ENCODE peak calls at places on chromosomes 5 and 9, in six cellular contexts. J is aorta, W is colonic mucosa, I is DND-41, A is IMR-90, C is heart left ventricle. X is an unnamed sample.

GRCh38 chr5:122454522-122454921 is 142.5 kb downstream of the SNCAIP start:
- DNase-seq in I (no peak), J (no peak), A (no peak), W (no peak), C (no peak), X (no peak)

GRCh38 chr5:7828269-7828668 is 22.7 kb downstream of the CFAP90 start:
- DNase-seq in J (no peak), I (no peak), A (no peak), C (peak; percentile 69), W (no peak), X (no peak)

GRCh38 chr9:98241357-98242104 is 13.9 kb downstream of the TBC1D2 start:
- DNase-seq in J (peak; percentile 22), C (no peak), W (no peak), I (no peak), A (no peak), X (no peak)

GRCh38 chr5:137699291-137700281 is 36.3 kb downstream of the KLHL3 start:
- DNase-seq in C (no peak), J (no peak), I (no peak), W (no peak), A (peak; percentile 10), X (no peak)

GRCh38 chr5:95822038-95822407 is 503 bp downstream of the GLRX start:
- DNase-seq in A (peak; percentile 25), W (peak; percentile 74), C (peak; percentile 79), I (peak; percentile 77), J (peak; percentile 74), X (peak; percentile 63)

GRCh38 chr5:81393783-81394718 is at the start of gene ACOT12:
- DNase-seq in I (no peak), W (no peak), A (peak; percentile 20), C (no peak), J (no peak), X (no peak)

GRCh38 chr9:15837079-15837679 is 284.3 kb downstream of the CCDC171 start:
- DNase-seq in A (peak; percentile 65), J (no peak), I (peak; percentile 13), C (no peak), W (peak; percentile 20), X (no peak)

GRCh38 chr5:78518365-78519197 is 130.0 kb downstream of the LHFPL2 start:
- DNase-seq in W (no peak), J (peak; percentile 82), C (peak; percentile 78), A (peak; percentile 96), I (no peak), X (peak; percentile 85)

GRCh38 chr5:97550164-97550563 is 367.1 kb upstream of the RIOK2 start:
- DNase-seq in A (peak; percentile 72), C (no peak), I (no peak), W (no peak), J (no peak), X (no peak)

GRCh38 chr9:112433715-112434392 is 52.8 kb upstream of the KIAA1958 start:
- DNase-seq in J (no peak), I (no peak), C (no peak), A (no peak), W (no peak), X (no peak)

GRCh38 chr9:100641166-100641565 is 63.3 kb downstream of the CAVIN4 start:
- DNase-seq in I (no peak), C (no peak), A (no peak), J (no peak), W (no peak), X (no peak)

GRCh38 chr9:119026120-119026519 is 343.1 kb downstream of the BRINP1 start:
- DNase-seq in I (no peak), A (no peak), C (peak; percentile 53), W (no peak), J (peak; percentile 80), X (peak; percentile 72)

GRCh38 chr9:129319076-129319937 is 141.2 kb upstream of the IER5L start:
- DNase-seq in W (peak; percentile 23), A (no peak), C (no peak), I (no peak), J (no peak), X (no peak)

GRCh38 chr9:125617087-125617486 is 89.9 kb downstream of the MAPKAP1 start:
- DNase-seq in I (no peak), A (no peak), C (no peak), J (no peak), W (no peak), X (no peak)

GRCh38 chr5:5622806-5623205 is 200.3 kb downstream of the ICE1 start:
- DNase-seq in W (no peak), I (no peak), A (no peak), C (no peak), J (no peak), X (no peak)

GRCh38 chr9:115849679-115850412 is 303.7 kb upstream of the PAPPA start:
- DNase-seq in A (peak; percentile 8), C (no peak), I (no peak), W (no peak), J (no peak), X (no peak)

GRCh38 chr9:37039065-37039464 is 5.0 kb upstream of the PAX5 start:
- DNase-seq in J (no peak), W (no peak), I (no peak), C (no peak), A (no peak), X (no peak)

GRCh38 chr9:37037744-37038640 is 3.9 kb upstream of the PAX5 start:
- DNase-seq in C (peak; percentile 41), W (no peak), A (no peak), I (no peak), J (no peak), X (no peak)

GRCh38 chr9:37036237-37037136 is 2.4 kb upstream of the PAX5 start:
- DNase-seq in C (peak; percentile 41), W (peak; percentile 47), J (no peak), A (peak; percentile 12), I (peak; percentile 27), X (no peak)

GRCh38 chr9:37035472-37036236 is 1.6 kb upstream of the PAX5 start:
- DNase-seq in I (no peak), C (no peak), A (no peak), W (no peak), J (no peak), X (no peak)

DNA sequence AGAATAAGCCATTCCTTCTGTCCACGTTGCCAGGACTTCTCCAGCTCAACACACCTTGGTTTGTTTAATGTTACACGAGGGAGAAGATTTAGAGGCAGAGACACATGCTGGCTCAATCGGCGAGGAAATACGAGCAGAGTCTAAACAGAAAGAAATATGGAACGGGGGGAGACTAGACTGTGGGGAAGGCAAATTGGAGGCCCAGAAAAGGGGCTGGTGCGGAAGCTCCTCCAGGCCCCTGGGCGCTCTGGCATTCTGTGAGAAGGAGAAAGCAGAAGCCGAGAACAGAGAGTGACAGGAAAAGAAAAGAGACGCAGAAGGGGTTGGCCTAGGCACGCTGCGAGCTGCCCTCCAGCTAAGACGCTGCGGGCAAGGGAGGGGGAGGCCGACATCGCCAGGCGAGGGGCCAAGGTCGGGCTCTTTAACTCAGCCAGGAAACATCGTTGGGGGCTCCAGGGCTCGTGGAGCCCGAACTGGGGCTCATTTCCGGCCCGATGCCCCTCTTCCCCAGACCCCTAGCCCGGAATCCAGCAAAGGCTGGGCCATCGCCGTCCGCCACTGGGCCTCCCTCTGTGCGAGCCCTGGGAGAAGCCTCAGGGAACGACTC is 3.2 kb upstream of the PAX5 start:
- DNase-seq in I (peak; percentile 10), A (no peak), J (no peak), W (peak; percentile 22), C (no peak), X (no peak)
- H3K4me3 ChIP-seq in I (no peak overlapping the region), A (peak overlapping the region; percentile 35), J (peak overlapping the region; percentile 45), W (peak overlapping the region; percentile 54), C (peak overlapping the region; percentile 52), X (peak overlapping the region; percentile 51)

DNA sequence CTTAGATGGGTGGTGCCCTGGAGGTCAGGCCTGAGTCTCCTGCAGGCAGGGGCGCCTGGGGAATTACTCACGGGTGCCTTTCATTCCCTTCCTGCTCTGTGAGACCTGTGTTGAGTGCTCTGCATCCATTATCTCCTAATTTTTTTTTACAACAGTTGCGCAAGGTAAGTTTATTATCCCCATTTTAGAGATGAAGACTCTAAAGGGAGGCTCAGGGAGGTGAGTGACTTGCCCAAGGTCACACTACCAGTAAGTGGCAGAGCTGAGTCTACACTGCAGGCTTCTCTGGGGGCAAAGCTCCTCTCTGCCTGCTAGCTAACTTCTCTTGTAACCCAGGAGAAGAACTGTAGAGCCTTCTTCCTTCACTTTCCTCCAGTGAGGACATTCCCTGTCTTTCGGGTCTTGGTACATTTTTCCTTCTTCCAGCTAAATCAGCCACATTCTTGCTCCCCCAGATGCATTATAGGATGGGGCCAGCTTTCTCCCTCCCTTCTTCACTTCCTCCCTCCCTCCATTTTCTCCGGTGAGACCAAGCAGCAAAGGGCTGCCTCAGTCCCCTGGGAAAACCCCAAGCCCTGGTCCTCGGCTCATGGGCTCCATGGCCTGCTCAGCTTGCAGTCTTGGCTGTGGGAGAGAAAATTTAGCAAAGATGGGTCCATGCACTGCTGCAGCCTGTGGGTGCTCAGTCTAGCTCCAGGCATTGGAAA is 1.8 kb downstream of the PRR7 start:
- DNase-seq in A (no peak), C (no peak), W (no peak), I (no peak), J (no peak), X (no peak)
- H3K4me3 ChIP-seq in A (no peak overlapping the region), C (no peak overlapping the region), W (no peak overlapping the region), I (no peak overlapping the region), J (no peak overlapping the region), X (no peak overlapping the region)

GRCh38 chr5:129945031-129945430 is 40.8 kb downstream of the CHSY3 start:
- DNase-seq in I (no peak), C (no peak), A (no peak), J (no peak), W (no peak), X (no peak)
- H3K4me3 ChIP-seq in I (no peak overlapping the region), C (no peak overlapping the region), A (no peak overlapping the region), J (no peak overlapping the region), W (no peak overlapping the region), X (no peak overlapping the region)

GRCh38 chr5:151023651-151024050 is 3.3 kb downstream of the GPX3 start:
- DNase-seq in J (peak; percentile 89), W (peak; percentile 67), A (no peak), C (peak; percentile 83), I (no peak), X (peak; percentile 93)

GRCh38 chr5:151024440-151024839 is 4.0 kb downstream of the GPX3 start:
- DNase-seq in A (no peak), C (no peak), J (peak; percentile 40), W (no peak), I (no peak), X (no peak)

GRCh38 chr5:151023047-151023615 is 2.7 kb downstream of the GPX3 start:
- DNase-seq in A (peak; percentile 40), W (peak; percentile 49), C (peak; percentile 93), J (peak; percentile 93), I (no peak), X (peak; percentile 95)

GRCh38 chr5:151021771-151022170 is 1.4 kb downstream of the GPX3 start:
- DNase-seq in I (no peak), W (no peak), A (no peak), J (no peak), C (no peak), X (no peak)

DNA sequence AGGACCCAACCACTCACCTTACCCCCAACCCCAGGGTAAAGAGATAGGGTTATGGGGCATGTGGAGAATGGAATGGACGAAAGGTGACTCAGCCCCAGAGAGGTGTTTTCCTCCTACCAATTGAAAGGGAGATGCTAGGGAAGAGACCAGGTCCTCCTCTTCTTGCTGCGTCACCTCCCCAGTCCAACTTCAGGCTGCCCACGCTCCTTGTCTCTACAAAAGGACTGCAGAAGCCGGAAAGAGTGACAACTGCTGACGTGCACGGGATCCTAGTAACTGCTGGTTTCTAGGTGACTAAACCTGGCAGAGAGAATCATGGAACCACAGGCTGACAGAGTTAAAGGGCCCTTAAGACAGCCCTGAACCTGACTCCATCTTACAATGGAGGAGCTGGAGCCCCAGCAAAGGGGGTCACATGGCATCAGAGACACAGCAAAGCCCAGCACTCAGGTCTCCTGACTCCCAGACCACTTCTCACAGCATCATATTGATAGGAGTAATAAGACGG is 2.2 kb downstream of the GPX3 start:
- DNase-seq in J (peak; percentile 82), A (no peak), W (no peak), I (no peak), C (peak; percentile 88), X (peak; percentile 79)
- H3K4me3 ChIP-seq in J (no peak overlapping the region), A (no peak overlapping the region), W (no peak overlapping the region), I (no peak overlapping the region), C (no peak overlapping the region), X (peak overlapping the region; percentile 67)

X was measured in tibial artery.